ENCODE peak calls at places on chromosomes 11 and 22, in five cellular contexts. H, T, B, C and Q are unnamed samples.

GRCh38 chr11:117626576-117626975 is 170.4 kb downstream of the DSCAML1 start:
- DNase-seq in C (no peak), H (no peak), B (no peak), T (no peak), Q (no peak)

GRCh38 chr11:46485852-46486443 is 94.4 kb upstream of the CHRM4 start:
- DNase-seq in C (peak), T (no peak), B (no peak), H (no peak), Q (no peak)

GRCh38 chr11:30564994-30565393 is 21.2 kb downstream of the MPPED2 start:
- DNase-seq in H (no peak), C (peak), T (no peak), B (no peak), Q (no peak)

GRCh38 chr11:101583180-101584128 is at the start of gene TRPC6:
- DNase-seq in C (no peak), H (peak), B (no peak), T (no peak), Q (no peak)

GRCh38 chr11:77046060-77046501 is 11.9 kb downstream of the B3GNT6 start:
- DNase-seq in B (no peak), H (no peak), C (peak), T (no peak), Q (no peak)

GRCh38 chr22:16932577-16932976 is 75.4 kb downstream of the GAB4 start:
- DNase-seq in C (no peak), H (no peak), T (no peak), B (no peak), Q (no peak)

GRCh38 chr11:128417607-128418324 is 169.6 kb downstream of the ETS1 start:
- DNase-seq in B (peak), T (no peak), C (no peak), H (peak), Q (peak)

GRCh38 chr11:17865765-17866428 is 131.3 kb downstream of the KCNC1 start:
- DNase-seq in C (no peak), B (no peak), H (no peak), T (no peak), Q (no peak)

GRCh38 chr11:83438438-83438837 is 152.3 kb upstream of the CCDC90B start:
- DNase-seq in B (no peak), H (no peak), T (no peak), C (no peak), Q (no peak)

GRCh38 chr11:13098067-13098466 is 89.0 kb downstream of the RASSF10 start:
- DNase-seq in B (no peak), H (no peak), T (no peak), C (peak), Q (no peak)

GRCh38 chr11:107590460-107591097 is 368 bp upstream of the ELMOD1 start:
- DNase-seq in B (no peak), T (no peak), C (no peak), H (no peak), Q (no peak)

GRCh38 chr11:130816941-130817607 is 99.2 kb downstream of the SNX19 start:
- DNase-seq in B (no peak), T (no peak), C (no peak), H (no peak), Q (no peak)

GRCh38 chr11:75627879-75628668 is 40.8 kb downstream of the MAP6 start:
- DNase-seq in B (no peak), C (peak), T (no peak), H (no peak), Q (no peak)

GRCh38 chr11:76721755-76722677 is 51.5 kb upstream of the LRRC32 start:
- DNase-seq in C (peak), H (peak), T (no peak), B (peak), Q (peak)

GRCh38 chr11:42620796-42621195 is 691.0 kb upstream of the API5 start:
- DNase-seq in C (no peak), B (no peak), T (no peak), H (no peak), Q (no peak)

GRCh38 chr11:46273511-46274205 is 3.8 kb upstream of the CREB3L1 start:
- DNase-seq in B (no peak), T (no peak), C (no peak), H (no peak), Q (no peak)

GRCh38 chr11:2523821-2524391 is 79.1 kb downstream of the KCNQ1 start:
- DNase-seq in H (peak), B (no peak), T (no peak), C (no peak), Q (no peak)

GRCh38 chr11:76658231-76658630 is 12.3 kb downstream of the LRRC32 start:
- DNase-seq in T (no peak), B (no peak), C (no peak), H (no peak), Q (no peak)

GRCh38 chr22:42688241-42688913 is 32.3 kb downstream of the A4GALT start:
- DNase-seq in C (peak), B (peak), T (no peak), H (peak), Q (peak)

GRCh38 chr11:2305862-2306823 is 4.3 kb downstream of the TSPAN32 start:
- DNase-seq in B (peak), H (peak), C (no peak), T (no peak), Q (no peak)

GRCh38 chr22:41482319-41482935 is 13.5 kb downstream of the ACO2 start:
- DNase-seq in H (no peak), T (no peak), B (no peak), C (no peak), Q (no peak)

GRCh38 chr22:44667829-44668189 is 34.2 kb upstream of the PRR5 start:
- DNase-seq in H (no peak), T (no peak), C (no peak), B (no peak), Q (no peak)

GRCh38 chr11:88553204-88553603 is 215.7 kb upstream of the CTSC start:
- DNase-seq in B (no peak), C (no peak), T (no peak), H (no peak), Q (no peak)